ENCODE peak calls at places on chromosomes 6 and 20, in four cellular contexts. One of them, this sample, is unnamed.

GRCh38 chr20:15618912-15619311 is 954.3 kb downstream of the KIF16B start:
- DNase-seq in heart left ventricle: no peak
- DNase-seq in A549: no peak
- DNase-seq in right lobe of liver: no peak
- DNase-seq in this sample: no peak

GRCh38 chr20:5844063-5844681 is 94.0 kb downstream of the SHLD1 start:
- DNase-seq in A549: peak
- DNase-seq in right lobe of liver: no peak
- DNase-seq in heart left ventricle: no peak
- DNase-seq in this sample: no peak

GRCh38 chr6:128616342-128616741 is 95.9 kb upstream of the PTPRK start:
- DNase-seq in right lobe of liver: no peak
- DNase-seq in A549: no peak
- DNase-seq in heart left ventricle: no peak
- DNase-seq in this sample: no peak

GRCh38 chr6:126631343-126631742 is 291.4 kb downstream of the CENPW start:
- DNase-seq in right lobe of liver: no peak
- DNase-seq in heart left ventricle: no peak
- DNase-seq in A549: no peak
- DNase-seq in this sample: no peak

GRCh38 chr6:157133856-157134255 is 189.5 kb downstream of the TMEM242 start:
- DNase-seq in heart left ventricle: no peak
- DNase-seq in A549: no peak
- DNase-seq in right lobe of liver: no peak
- DNase-seq in this sample: no peak

GRCh38 chr6:45454008-45454911 is 76.5 kb upstream of the SUPT3H start:
- DNase-seq in right lobe of liver: no peak
- DNase-seq in heart left ventricle: no peak
- DNase-seq in A549: no peak
- DNase-seq in this sample: no peak

GRCh38 chr6:95866732-95867131 is 149.0 kb upstream of the FUT9 start:
- DNase-seq in heart left ventricle: no peak
- DNase-seq in right lobe of liver: peak
- DNase-seq in A549: no peak
- DNase-seq in this sample: no peak

GRCh38 chr20:61849822-61850221 is 215.9 kb downstream of the TAF4 start:
- DNase-seq in right lobe of liver: no peak
- DNase-seq in heart left ventricle: no peak
- DNase-seq in A549: no peak
- DNase-seq in this sample: no peak

GRCh38 chr6:19866900-19867627 is 29.9 kb downstream of the ID4 start:
- DNase-seq in A549: no peak
- DNase-seq in right lobe of liver: no peak
- DNase-seq in heart left ventricle: no peak
- DNase-seq in this sample: no peak

GRCh38 chr6:40907198-40907701 is 131.8 kb downstream of the UNC5CL start:
- DNase-seq in heart left ventricle: peak
- DNase-seq in A549: peak
- DNase-seq in right lobe of liver: no peak
- DNase-seq in this sample: no peak

GRCh38 chr6:152293404-152293803 is 343.8 kb downstream of the SYNE1 start:
- DNase-seq in A549: no peak
- DNase-seq in heart left ventricle: peak
- DNase-seq in right lobe of liver: no peak
- DNase-seq in this sample: no peak

GRCh38 chr6:20791074-20791473 is 256.8 kb downstream of the CDKAL1 start:
- DNase-seq in A549: no peak
- DNase-seq in right lobe of liver: no peak
- DNase-seq in heart left ventricle: no peak
- DNase-seq in this sample: no peak

GRCh38 chr20:57397693-57398108 is 6.5 kb downstream of the RBM38 start:
- DNase-seq in A549: no peak
- DNase-seq in right lobe of liver: no peak
- DNase-seq in heart left ventricle: peak
- DNase-seq in this sample: peak

GRCh38 chr6:116314878-116315277 is 35.1 kb upstream of the TSPYL1 start:
- DNase-seq in right lobe of liver: no peak
- DNase-seq in A549: no peak
- DNase-seq in heart left ventricle: no peak
- DNase-seq in this sample: no peak

GRCh38 chr6:126701799-126702198 is 361.9 kb downstream of the CENPW start:
- DNase-seq in right lobe of liver: no peak
- DNase-seq in heart left ventricle: no peak
- DNase-seq in A549: no peak
- DNase-seq in this sample: no peak

GRCh38 chr6:34138924-34139323 is 7.0 kb downstream of the GRM4 start:
- DNase-seq in A549: no peak
- DNase-seq in right lobe of liver: no peak
- DNase-seq in heart left ventricle: no peak
- DNase-seq in this sample: no peak

GRCh38 chr6:66926060-66926459 is 1219.0 kb upstream of the EYS start:
- DNase-seq in heart left ventricle: no peak
- DNase-seq in right lobe of liver: no peak
- DNase-seq in A549: no peak
- DNase-seq in this sample: no peak

GRCh38 chr6:30725713-30726505 is 5.8 kb downstream of the TUBB start:
- DNase-seq in heart left ventricle: no peak
- DNase-seq in right lobe of liver: no peak
- DNase-seq in A549: no peak
- DNase-seq in this sample: no peak

GRCh38 chr6:47967843-47968242 is 143.2 kb downstream of the PTCHD4 start:
- DNase-seq in heart left ventricle: no peak
- DNase-seq in right lobe of liver: no peak
- DNase-seq in A549: no peak
- DNase-seq in this sample: no peak

GRCh38 chr6:93784794-93785757 is 365.7 kb upstream of the EPHA7 start:
- DNase-seq in right lobe of liver: no peak
- DNase-seq in A549: no peak
- DNase-seq in heart left ventricle: no peak
- DNase-seq in this sample: no peak

GRCh38 chr6:37489697-37490336 is 9.9 kb downstream of the CCDC167 start:
- DNase-seq in heart left ventricle: peak
- DNase-seq in A549: no peak
- DNase-seq in right lobe of liver: no peak
- DNase-seq in this sample: no peak

GRCh38 chr6:5260111-5260620 is 584 bp downstream of the LYRM4 start:
- DNase-seq in right lobe of liver: peak
- DNase-seq in heart left ventricle: peak
- DNase-seq in A549: peak
- DNase-seq in this sample: peak

GRCh38 chr6:110190726-110191125 is 10.5 kb downstream of the CDC40 start:
- DNase-seq in right lobe of liver: no peak
- DNase-seq in A549: no peak
- DNase-seq in heart left ventricle: no peak
- DNase-seq in this sample: no peak

GRCh38 chr6:135520781-135521180 is 23.2 kb upstream of the AHI1 start:
- DNase-seq in right lobe of liver: no peak
- DNase-seq in heart left ventricle: no peak
- DNase-seq in A549: no peak
- DNase-seq in this sample: no peak

GRCh38 chr6:13478525-13478962 is 8.9 kb downstream of the GFOD1 start:
- DNase-seq in A549: no peak
- DNase-seq in heart left ventricle: no peak
- DNase-seq in right lobe of liver: no peak
- DNase-seq in this sample: no peak

GRCh38 chr20:25148982-25149846 is 46.3 kb upstream of the ENTPD6 start:
- DNase-seq in right lobe of liver: no peak
- DNase-seq in A549: no peak
- DNase-seq in heart left ventricle: no peak
- DNase-seq in this sample: no peak
- H3K4me3 ChIP-seq in right lobe of liver: no peak
- H3K4me3 ChIP-seq in A549: no peak
- H3K4me3 ChIP-seq in heart left ventricle: peak
- H3K4me3 ChIP-seq in this sample: peak

GRCh38 chr20:32249030-32249738 is 28.3 kb upstream of the KIF3B start:
- DNase-seq in right lobe of liver: no peak
- DNase-seq in heart left ventricle: no peak
- DNase-seq in A549: no peak
- DNase-seq in this sample: no peak
- TF ChIP-seq CTCF in right lobe of liver: no peak
- TF ChIP-seq CTCF in heart left ventricle: no peak
- TF ChIP-seq CTCF in A549: no peak
- TF ChIP-seq CTCF in this sample: no peak

GRCh38 chr6:1464796-1465348 is 75.5 kb downstream of the FOXF2 start:
- DNase-seq in A549: no peak
- DNase-seq in heart left ventricle: no peak
- DNase-seq in right lobe of liver: no peak
- DNase-seq in this sample: no peak

GRCh38 chr6:1463751-1464397 is 74.5 kb downstream of the FOXF2 start:
- DNase-seq in heart left ventricle: no peak
- DNase-seq in right lobe of liver: no peak
- DNase-seq in A549: no peak
- DNase-seq in this sample: no peak

GRCh38 chr6:1461736-1462135 is 72.4 kb downstream of the FOXF2 start:
- DNase-seq in A549: no peak
- DNase-seq in right lobe of liver: no peak
- DNase-seq in heart left ventricle: no peak
- DNase-seq in this sample: no peak

GRCh38 chr6:1461207-1461606 is 71.8 kb downstream of the FOXF2 start:
- DNase-seq in heart left ventricle: no peak
- DNase-seq in right lobe of liver: no peak
- DNase-seq in A549: no peak
- DNase-seq in this sample: no peak

GRCh38 chr6:1463275-1463674 is 73.9 kb downstream of the FOXF2 start:
- DNase-seq in A549: no peak
- DNase-seq in heart left ventricle: no peak
- DNase-seq in right lobe of liver: no peak
- DNase-seq in this sample: no peak
- H3K4me3 ChIP-seq in A549: no peak
- H3K4me3 ChIP-seq in heart left ventricle: no peak
- H3K4me3 ChIP-seq in right lobe of liver: no peak
- H3K4me3 ChIP-seq in this sample: no peak

GRCh38 chr6:32888576-32888975 is 34.6 kb downstream of the PSMB9 start:
- DNase-seq in right lobe of liver: no peak
- DNase-seq in A549: no peak
- DNase-seq in heart left ventricle: no peak
- DNase-seq in this sample: no peak

GRCh38 chr6:32883789-32884188 is 29.8 kb downstream of the PSMB9 start:
- DNase-seq in heart left ventricle: peak
- DNase-seq in A549: no peak
- DNase-seq in right lobe of liver: no peak
- DNase-seq in this sample: peak

GRCh38 chr6:32882879-32883250 is 28.9 kb downstream of the PSMB9 start:
- DNase-seq in right lobe of liver: no peak
- DNase-seq in heart left ventricle: no peak
- DNase-seq in A549: no peak
- DNase-seq in this sample: no peak

GRCh38 chr6:32886674-32887383 is 32.8 kb downstream of the PSMB9 start:
- DNase-seq in A549: no peak
- DNase-seq in right lobe of liver: no peak
- DNase-seq in heart left ventricle: no peak
- DNase-seq in this sample: no peak

GRCh38 chr6:32885698-32886286 is 31.8 kb downstream of the PSMB9 start:
- DNase-seq in A549: peak
- DNase-seq in heart left ventricle: no peak
- DNase-seq in right lobe of liver: no peak
- DNase-seq in this sample: no peak
- TF ChIP-seq CTCF in A549: peak
- TF ChIP-seq CTCF in heart left ventricle: peak
- TF ChIP-seq CTCF in right lobe of liver: peak
- TF ChIP-seq CTCF in this sample: peak

GRCh38 chr6:139981810-139982550 is 607.5 kb upstream of the CITED2 start:
- DNase-seq in heart left ventricle: peak
- DNase-seq in right lobe of liver: no peak
- DNase-seq in A549: no peak
- DNase-seq in this sample: no peak

GRCh38 chr6:139983555-139984276 is 609.3 kb upstream of the CITED2 start:
- DNase-seq in A549: no peak
- DNase-seq in heart left ventricle: no peak
- DNase-seq in right lobe of liver: no peak
- DNase-seq in this sample: no peak

GRCh38 chr6:139984317-139984716 is 609.9 kb upstream of the CITED2 start:
- DNase-seq in heart left ventricle: no peak
- DNase-seq in A549: no peak
- DNase-seq in right lobe of liver: no peak
- DNase-seq in this sample: no peak

GRCh38 chr6:139981066-139981624 is 606.7 kb upstream of the CITED2 start:
- DNase-seq in right lobe of liver: no peak
- DNase-seq in A549: no peak
- DNase-seq in heart left ventricle: no peak
- DNase-seq in this sample: no peak

DNA sequence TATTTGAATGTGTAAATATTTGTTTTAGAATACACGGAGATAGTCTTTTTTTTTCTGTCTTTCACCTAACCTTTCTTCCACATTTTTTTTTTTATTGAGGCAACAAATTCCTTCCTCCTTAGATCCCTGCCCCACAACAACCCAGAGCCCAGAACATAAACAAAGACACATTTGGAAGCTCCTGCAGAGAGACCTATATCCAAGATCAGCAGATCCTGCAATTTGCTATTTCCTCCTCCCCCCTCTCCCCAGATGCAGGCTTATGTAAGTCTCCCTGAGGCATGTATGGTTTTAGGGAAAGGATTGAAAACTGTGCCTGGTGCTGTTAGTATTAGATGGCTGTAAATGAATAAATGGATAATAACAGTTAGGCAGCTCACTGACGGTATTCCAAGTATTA is 608.2 kb upstream of the CITED2 start:
- DNase-seq in heart left ventricle: no peak
- DNase-seq in A549: no peak
- DNase-seq in right lobe of liver: no peak
- DNase-seq in this sample: no peak
- H3K4me3 ChIP-seq in heart left ventricle: no peak
- H3K4me3 ChIP-seq in A549: no peak
- H3K4me3 ChIP-seq in right lobe of liver: no peak
- H3K4me3 ChIP-seq in this sample: no peak

GRCh38 chr6:113619077-113619476 is 238.1 kb upstream of the MARCKS start:
- DNase-seq in heart left ventricle: no peak
- DNase-seq in right lobe of liver: no peak
- DNase-seq in A549: no peak
- DNase-seq in this sample: no peak
- TF ChIP-seq CTCF in heart left ventricle: no peak
- TF ChIP-seq CTCF in right lobe of liver: no peak
- TF ChIP-seq CTCF in A549: no peak
- TF ChIP-seq CTCF in this sample: no peak

GRCh38 chr6:27514906-27515495 is 42.1 kb upstream of the ZNF184 start:
- DNase-seq in right lobe of liver: no peak
- DNase-seq in A549: no peak
- DNase-seq in heart left ventricle: no peak
- DNase-seq in this sample: no peak
- H3K4me3 ChIP-seq in right lobe of liver: no peak
- H3K4me3 ChIP-seq in A549: no peak
- H3K4me3 ChIP-seq in heart left ventricle: no peak
- H3K4me3 ChIP-seq in this sample: peak